ENCODE peak calls at places on chromosomes 2 and 18, in four cellular contexts. U is K562, J is HL-60, V is GM12878. Y is an unnamed sample.

GRCh38 chr2:209976698-209977385 is 25.6 kb upstream of the RPE start:
- DNase-seq in V (peak; percentile 5), J (no peak), U (no peak), Y (no peak)

GRCh38 chr2:81895620-81896245 is 1591.2 kb upstream of the LRRTM1 start:
- DNase-seq in V (no peak), J (no peak), U (no peak), Y (no peak)

GRCh38 chr2:95374029-95374428 is 28.5 kb upstream of the FAHD2A start:
- DNase-seq in U (no peak), J (no peak), V (no peak), Y (no peak)

GRCh38 chr2:60213865-60214657 is 339.4 kb downstream of the BCL11A start:
- DNase-seq in J (peak; percentile 33), U (no peak), V (no peak), Y (no peak)

GRCh38 chr2:68031043-68031442 is 31.8 kb downstream of the C1D start:
- DNase-seq in U (no peak), J (no peak), V (no peak), Y (no peak)

GRCh38 chr2:240964854-240965295 is 33.5 kb upstream of the SNED1 start:
- DNase-seq in V (no peak), J (peak; percentile 82), U (no peak), Y (no peak)

GRCh38 chr2:241795021-241795999 is 13.7 kb upstream of the NEU4 start:
- DNase-seq in V (no peak), J (no peak), U (peak; percentile 3), Y (no peak)

GRCh38 chr2:72883356-72883962 is 3.7 kb upstream of the SPR start:
- DNase-seq in V (no peak), J (peak; percentile 23), U (no peak), Y (no peak)

GRCh38 chr18:37484893-37485834 is 80.4 kb downstream of the CELF4 start:
- DNase-seq in U (peak; percentile 83), J (peak; percentile 20), V (no peak), Y (peak; percentile 32)

GRCh38 chr18:31738460-31739407 is 21.9 kb downstream of the SLC25A52 start:
- DNase-seq in J (no peak), U (peak; percentile 38), V (no peak), Y (no peak)

GRCh38 chr2:146818122-146818521 is 1026.7 kb upstream of the ACVR2A start:
- DNase-seq in U (no peak), V (no peak), J (no peak), Y (no peak)

GRCh38 chr2:238668426-238668825 is 179.5 kb upstream of the TWIST2 start:
- DNase-seq in V (no peak), U (no peak), J (no peak), Y (no peak)

GRCh38 chr2:43224131-43224570 is 2.3 kb downstream of the ZFP36L2 start:
- DNase-seq in V (no peak), J (peak; percentile 65), U (no peak), Y (no peak)

GRCh38 chr2:224918626-224919471 is 123.4 kb downstream of the DOCK10 start:
- DNase-seq in V (no peak), J (no peak), U (no peak), Y (no peak)

GRCh38 chr2:9950521-9951271 is 797 bp upstream of the GRHL1 start:
- DNase-seq in U (peak; percentile 70), J (peak; percentile 12), V (no peak), Y (peak; percentile 61)

GRCh38 chr2:1868683-1869141 is 124.4 kb upstream of the PXDN start:
- DNase-seq in V (no peak), U (no peak), J (no peak), Y (no peak)

GRCh38 chr2:73291093-73291460 is 2.3 kb downstream of the EGR4 start:
- DNase-seq in U (peak; percentile 58), J (peak; percentile 46), V (no peak), Y (no peak)

GRCh38 chr2:202760848-202761247 is 110.7 kb downstream of the ICA1L start:
- DNase-seq in U (no peak), V (no peak), J (no peak), Y (no peak)

GRCh38 chr2:38394903-38395341 is 17.8 kb upstream of the ATL2 start:
- DNase-seq in J (no peak), U (no peak), V (no peak), Y (no peak)

GRCh38 chr2:85813978-85814801 is 60.4 kb downstream of the ATOH8 start:
- DNase-seq in V (peak; percentile 30), J (peak; percentile 89), U (peak; percentile 81), Y (peak; percentile 81)

GRCh38 chr2:112728384-112729175 is 7.8 kb downstream of the NT5DC4 start:
- DNase-seq in J (no peak), V (no peak), U (no peak), Y (no peak)

GRCh38 chr18:52694804-52695203 is 354.8 kb downstream of the DCC start:
- DNase-seq in U (no peak), J (no peak), V (no peak), Y (no peak)

GRCh38 chr2:120880381-120880780 is 144.7 kb downstream of the GLI2 start:
- DNase-seq in J (no peak), U (no peak), V (no peak), Y (no peak)

GRCh38 chr2:161044095-161044874 is 115.9 kb upstream of the TANK start:
- DNase-seq in V (no peak), J (no peak), U (no peak), Y (no peak)

GRCh38 chr2:190119257-190119656 is 56.7 kb upstream of the MSTN start:
- DNase-seq in J (no peak), U (no peak), V (no peak), Y (no peak)

GRCh38 chr2:47488870-47489584 is 86.1 kb downstream of the MSH2 start:
- DNase-seq in J (no peak), V (no peak), U (no peak), Y (no peak)

GRCh38 chr2:102033028-102033749 is 41.4 kb downstream of the IL1R2 start:
- DNase-seq in V (peak; percentile 53), J (peak; percentile 97), U (no peak), Y (no peak)

GRCh38 chr2:235644191-235644590 is 150.3 kb downstream of the AGAP1 start:
- DNase-seq in J (no peak), V (no peak), U (no peak), Y (no peak)

GRCh38 chr2:17252258-17252657 is 266.0 kb downstream of the RAD51AP2 start:
- DNase-seq in J (no peak), U (no peak), V (no peak), Y (no peak)

GRCh38 chr2:17257194-17257909 is 260.9 kb downstream of the RAD51AP2 start:
- DNase-seq in U (no peak), J (no peak), V (no peak), Y (no peak)

GRCh38 chr2:17249249-17249648 is 269.0 kb downstream of the RAD51AP2 start:
- DNase-seq in J (no peak), V (no peak), U (no peak), Y (no peak)

GRCh38 chr2:17255071-17255470 is 263.2 kb downstream of the RAD51AP2 start:
- DNase-seq in J (no peak), V (no peak), U (no peak), Y (no peak)

DNA sequence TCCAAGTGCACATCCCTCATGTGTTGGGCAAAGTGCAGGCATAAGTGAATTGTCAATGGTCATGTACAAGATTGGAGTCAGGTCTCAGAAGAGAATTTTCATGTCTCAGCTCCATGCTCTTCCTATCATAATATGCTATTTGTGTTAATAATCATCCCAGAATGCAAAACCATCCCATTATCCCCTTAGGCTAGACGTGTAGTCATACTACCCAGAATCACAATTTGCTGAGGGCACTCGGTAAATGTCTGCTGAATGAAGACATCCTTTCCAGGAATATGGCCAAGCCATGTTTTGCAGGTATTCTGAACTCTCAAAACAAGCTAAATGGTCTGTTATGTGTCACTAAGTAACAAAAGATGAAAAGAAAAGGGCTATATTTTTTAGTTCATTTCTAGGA is 263.8 kb downstream of the RAD51AP2 start:
- DNase-seq in J (no peak), U (no peak), V (no peak), Y (no peak)
- TF ChIP-seq SPI1 in J (no peak), U (no peak), V (no peak), Y (no peak)

GRCh38 chr2:187994464-187995331 is 297.0 kb upstream of the GULP1 start:
- DNase-seq in J (peak; percentile 3), V (no peak), U (no peak), Y (no peak)
- TF ChIP-seq SPI1 in J (no peak), V (no peak), U (no peak), Y (no peak)

DNA sequence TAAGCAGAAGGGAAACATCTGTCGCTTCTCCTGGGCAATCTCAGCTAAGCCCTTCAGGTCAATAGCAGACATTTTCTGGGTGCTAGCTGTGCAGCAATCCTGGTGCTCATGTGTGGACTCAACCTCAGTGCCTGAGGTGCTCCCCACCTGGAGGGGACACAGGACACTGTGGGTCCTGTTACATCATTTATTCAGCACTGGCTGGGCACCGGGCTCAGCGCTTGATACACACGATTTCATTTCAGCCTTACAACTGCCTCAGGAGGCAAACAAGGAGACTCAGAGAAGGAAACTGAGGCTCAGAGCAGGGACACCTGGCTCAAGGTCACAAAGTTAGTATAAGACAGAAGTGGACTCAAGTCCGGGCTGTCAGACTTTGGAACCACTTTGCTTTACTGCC is 46.7 kb downstream of the MARCO start:
- DNase-seq in J (no peak), V (no peak), U (no peak), Y (no peak)
- TF ChIP-seq SPI1 in J (no peak), V (no peak), U (no peak), Y (no peak)

DNA sequence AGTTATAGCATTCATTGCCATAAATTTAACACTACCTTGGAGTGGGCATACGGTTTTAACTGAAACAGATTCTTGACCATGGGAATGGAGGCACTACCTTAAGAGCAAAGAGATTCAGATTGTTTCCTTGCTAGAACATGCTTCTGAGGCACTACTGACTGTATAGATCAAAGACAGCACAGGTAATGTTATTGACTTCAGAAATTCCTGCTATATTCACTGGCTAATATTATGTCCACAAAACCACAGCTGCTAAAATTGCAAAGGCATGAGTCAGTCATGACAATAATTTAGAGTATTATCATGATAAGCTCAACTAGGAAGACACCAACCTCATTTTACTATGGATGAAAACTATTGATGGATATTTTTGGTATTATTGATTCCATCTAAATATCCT is 39.4 kb downstream of the SLC8A1 start:
- DNase-seq in V (no peak), U (no peak), J (no peak), Y (no peak)
- TF ChIP-seq SPI1 in V (no peak), U (no peak), J (no peak), Y (no peak)

Y was measured in GM12891.